ENCODE peak calls at places on chromosomes 16 and 17, in five cellular contexts. I, X, A, T and C are unnamed samples.
A peak's percentile ranks its signal among the peaks of the same experiment; 100 is the strongest.

GRCh38 chr17:9052921-9053320 is 31.6 kb downstream of the NTN1 start:
- DNase-seq in X (no peak), A (no peak), I (no peak), T (no peak), C (no peak)

GRCh38 chr16:24771132-24771778 is 41.8 kb downstream of the TNRC6A start:
- DNase-seq in A (no peak), T (no peak), I (no peak), X (no peak), C (no peak)

GRCh38 chr16:35210681-35211433 is 1751.4 kb downstream of the TP53TG3F start:
- DNase-seq in X (no peak), I (no peak), T (no peak), A (no peak), C (no peak)

GRCh38 chr16:54980821-54981220 is 50.2 kb downstream of the IRX5 start:
- DNase-seq in A (no peak), I (no peak), T (no peak), X (no peak), C (no peak)

GRCh38 chr16:11470676-11471415 is 115.9 kb downstream of the LITAF start:
- DNase-seq in T (no peak), A (no peak), X (no peak), I (no peak), C (no peak)

GRCh38 chr17:6137716-6138502 is 67.7 kb downstream of the WSCD1 start:
- DNase-seq in T (no peak), X (no peak), A (no peak), I (no peak), C (no peak)

GRCh38 chr16:86834451-86835035 is 256.2 kb downstream of the FOXL1 start:
- DNase-seq in X (peak; percentile 34), T (no peak), A (no peak), I (no peak), C (no peak)

GRCh38 chr17:48612854-48613691 is 2.0 kb downstream of the HOXB8 start:
- DNase-seq in X (no peak), I (peak; percentile 15), T (no peak), A (no peak), C (no peak)

GRCh38 chr16:4900750-4901149 is 36.2 kb downstream of the PPL start:
- DNase-seq in T (no peak), I (no peak), A (no peak), X (no peak), C (no peak)

GRCh38 chr16:10362077-10362863 is 23.6 kb upstream of the ATF7IP2 start:
- DNase-seq in T (peak; percentile 77), X (no peak), I (peak; percentile 98), A (peak; percentile 21), C (no peak)

GRCh38 chr17:65401581-65401980 is 159.9 kb downstream of the AXIN2 start:
- DNase-seq in T (no peak), X (no peak), A (no peak), I (no peak), C (no peak)

GRCh38 chr17:68204736-68205135 is 43.1 kb upstream of the AMZ2 start:
- DNase-seq in T (peak; percentile 22), A (no peak), X (no peak), I (no peak), C (no peak)

GRCh38 chr16:47847220-47847970 is 308.4 kb downstream of the ABCC12 start:
- DNase-seq in T (no peak), A (no peak), X (no peak), I (no peak), C (no peak)

GRCh38 chr17:46002311-46002972 is 3.4 kb downstream of the STH start:
- DNase-seq in X (peak; percentile 36), A (peak; percentile 16), T (peak; percentile 74), I (peak; percentile 75), C (peak; percentile 43)

GRCh38 chr16:13959626-13960025 is 39.7 kb downstream of the ERCC4 start:
- DNase-seq in T (no peak), X (no peak), A (no peak), I (no peak), C (no peak)

GRCh38 chr17:55442953-55443683 is 21.5 kb upstream of the MMD start:
- DNase-seq in A (no peak), I (peak; percentile 60), X (no peak), T (no peak), C (no peak)

GRCh38 chr16:526181-527014 is 1.1 kb upstream of the CAPN15 start:
- DNase-seq in X (no peak), T (no peak), I (no peak), A (no peak), C (no peak)

GRCh38 chr17:74750327-74751069 is 2.1 kb downstream of the NHERF1 start:
- DNase-seq in A (no peak), T (no peak), I (peak; percentile 93), X (no peak), C (no peak)

GRCh38 chr16:47320546-47321315 is 140.1 kb downstream of the ITFG1 start:
- DNase-seq in X (no peak), I (no peak), A (no peak), T (no peak), C (no peak)

GRCh38 chr17:56478836-56479447 is 114.6 kb upstream of the NOG start:
- DNase-seq in I (peak; percentile 41), A (no peak), X (no peak), T (peak; percentile 11), C (peak; percentile 58)

GRCh38 chr17:65013613-65014391 is 42.7 kb downstream of the GNA13 start:
- DNase-seq in T (no peak), I (peak; percentile 28), A (no peak), X (no peak), C (peak; percentile 37)

GRCh38 chr16:27547134-27547533 is 2.6 kb downstream of the GTF3C1 start:
- DNase-seq in I (no peak), X (no peak), A (no peak), T (peak; percentile 64), C (no peak)

GRCh38 chr17:48646183-48647102 is 20.3 kb upstream of the HOXB9 start:
- DNase-seq in A (no peak), X (no peak), T (peak; percentile 76), I (no peak), C (peak; percentile 53)

GRCh38 chr17:61926831-61927210 is 961 bp downstream of the INTS2 start:
- DNase-seq in X (no peak), A (no peak), T (no peak), I (no peak), C (no peak)

GRCh38 chr16:50121721-50122445 is 31.2 kb upstream of the TENT4B start:
- DNase-seq in A (peak; percentile 72), T (no peak), X (no peak), I (no peak), C (no peak)

GRCh38 chr16:57187508-57187854 is 1.4 kb downstream of the RSPRY1 start:
- DNase-seq in A (no peak), X (no peak), I (peak; percentile 29), T (no peak), C (no peak)

GRCh38 chr17:82440991-82441627 is 9.4 kb downstream of the CYBC1 start:
- DNase-seq in I (no peak), T (no peak), X (no peak), A (no peak), C (no peak)

GRCh38 chr17:371583-371982 is 19.0 kb upstream of the RPH3AL start:
- DNase-seq in I (no peak), A (no peak), X (no peak), T (no peak), C (no peak)

GRCh38 chr17:69402052-69402451 is 12.4 kb upstream of the MAP2K6 start:
- DNase-seq in T (no peak), I (peak; percentile 40), X (no peak), A (no peak), C (no peak)

GRCh38 chr17:27288183-27288582 is 5.7 kb upstream of the WSB1 start:
- DNase-seq in A (no peak), I (no peak), T (no peak), X (no peak), C (no peak)

GRCh38 chr17:9658593-9659211 is 13.4 kb downstream of the USP43 start:
- DNase-seq in T (no peak), X (no peak), I (no peak), A (no peak), C (no peak)

GRCh38 chr16:58218786-58219185 is 20.9 kb upstream of the CSNK2A2 start:
- DNase-seq in A (no peak), X (no peak), I (no peak), T (no peak), C (no peak)

GRCh38 chr16:87324411-87325275 is 7.5 kb upstream of the C16orf95 start:
- DNase-seq in X (peak; percentile 31), A (no peak), I (peak; percentile 46), T (peak; percentile 76), C (no peak)

GRCh38 chr16:50632927-50633800 is 47.9 kb downstream of the SNX20 start:
- DNase-seq in X (no peak), A (no peak), I (no peak), T (no peak), C (no peak)

GRCh38 chr16:28935924-28936783 is 4.4 kb downstream of the CD19 start:
- DNase-seq in I (peak; percentile 88), T (peak; percentile 99), X (peak; percentile 78), A (no peak), C (peak; percentile 69)

GRCh38 chr16:1922357-1922756 is 4.1 kb upstream of the HS3ST6 start:
- DNase-seq in T (no peak), X (no peak), I (no peak), A (no peak), C (no peak)
- TF ChIP-seq SRF in T (no peak), X (no peak), I (no peak), A (no peak), C (no peak)

GRCh38 chr17:79042421-79043190 is 18.6 kb downstream of the C1QTNF1 start:
- DNase-seq in T (peak; percentile 68), X (no peak), A (no peak), I (peak; percentile 49), C (peak; percentile 60)
- TF ChIP-seq ATF3 in T (no peak), X (no peak), A (no peak), I (no peak), C (no peak)

GRCh38 chr17:58200024-58200633 is 7.6 kb downstream of the EPX start:
- DNase-seq in X (peak; percentile 27), I (peak; percentile 52), A (no peak), T (peak; percentile 63), C (peak; percentile 63)
- TF ChIP-seq SRF in X (no peak), I (no peak), A (no peak), T (no peak), C (no peak)

DNA sequence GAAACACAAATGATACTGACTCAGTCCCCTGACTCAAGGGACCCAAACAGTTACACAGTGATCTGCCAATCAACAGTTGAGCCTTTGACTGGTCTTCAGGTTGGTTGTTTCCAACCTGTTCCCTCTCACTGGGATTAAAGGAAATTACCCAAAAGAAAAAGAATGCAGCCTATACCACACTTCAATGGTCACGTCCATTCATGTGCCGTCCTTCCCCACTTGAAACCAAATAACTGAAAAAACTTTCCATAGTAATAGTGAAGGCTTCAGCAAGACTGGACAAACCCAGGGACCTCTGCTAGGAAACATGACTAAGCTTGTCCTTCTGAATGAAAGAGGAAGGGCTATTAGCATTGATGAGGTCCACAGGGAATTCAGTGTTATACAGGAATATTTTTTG is 30.6 kb downstream of the MRPS23 start:
- DNase-seq in I (no peak), T (no peak), A (no peak), X (no peak), C (no peak)
- TF ChIP-seq ATF3 in I (no peak), T (no peak), A (no peak), X (no peak), C (no peak)

DNA sequence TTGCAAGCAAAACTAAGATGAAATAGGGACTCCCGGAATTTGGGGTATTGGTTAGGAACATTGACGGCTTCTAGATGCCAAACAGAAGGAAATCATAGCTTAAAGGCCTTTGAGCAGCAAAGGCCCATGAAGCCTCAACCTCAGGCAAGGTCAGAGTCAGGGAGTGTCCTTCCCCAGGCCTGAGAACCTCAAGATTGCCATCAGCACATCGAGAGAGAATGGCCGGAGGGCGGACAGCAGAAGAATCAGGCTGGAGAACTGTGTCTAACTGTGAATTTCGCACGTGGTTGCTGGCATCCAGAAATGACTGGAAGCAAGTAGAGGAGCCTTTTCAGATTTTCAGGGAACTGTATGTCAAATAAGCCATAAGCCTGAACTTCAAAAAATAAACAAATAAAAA is 24.8 kb upstream of the ANKRD40CL start:
- DNase-seq in A (no peak), X (no peak), T (no peak), I (no peak), C (no peak)
- TF ChIP-seq SRF in A (no peak), X (no peak), T (no peak), I (no peak), C (no peak)